ENCODE peak calls at places on chromosomes 13 and 19, in four cellular contexts. One of them, this sample, is unnamed.

GRCh38 chr19:3961007-3961406 is 9.9 kb downstream of the DAPK3 start:
- ATAC-seq in upper lobe of left lung: no peak
- ATAC-seq in HepG2: no peak
- ATAC-seq in K562: no peak
- ATAC-seq in this sample: no peak

GRCh38 chr19:13260883-13261653 is 110.9 kb downstream of the IER2 start:
- ATAC-seq in upper lobe of left lung: no peak
- ATAC-seq in HepG2: no peak
- ATAC-seq in K562: no peak
- ATAC-seq in this sample: no peak

GRCh38 chr13:47890146-47890814 is 110.8 kb downstream of the SUCLA2 start:
- ATAC-seq in upper lobe of left lung: no peak
- ATAC-seq in HepG2: no peak
- ATAC-seq in K562: peak; percentile 34
- ATAC-seq in this sample: no peak

GRCh38 chr13:97385146-97385545 is 48.8 kb upstream of the RAP2A start:
- ATAC-seq in upper lobe of left lung: peak; percentile 45
- ATAC-seq in HepG2: no peak
- ATAC-seq in K562: no peak
- ATAC-seq in this sample: no peak

GRCh38 chr19:16657384-16657783 is 2.6 kb downstream of the SMIM7 start:
- ATAC-seq in upper lobe of left lung: no peak
- ATAC-seq in HepG2: no peak
- ATAC-seq in K562: no peak
- ATAC-seq in this sample: no peak

GRCh38 chr13:51348069-51348967 is 8.8 kb downstream of the SERPINE3 start:
- ATAC-seq in upper lobe of left lung: no peak
- ATAC-seq in HepG2: peak; percentile 27
- ATAC-seq in K562: no peak
- ATAC-seq in this sample: no peak

GRCh38 chr13:90015565-90016507 is 1331.7 kb upstream of the MIR17HG start:
- ATAC-seq in upper lobe of left lung: no peak
- ATAC-seq in HepG2: no peak
- ATAC-seq in K562: no peak
- ATAC-seq in this sample: no peak

GRCh38 chr13:35690546-35690945 is 214.1 kb upstream of the MAB21L1 start:
- ATAC-seq in upper lobe of left lung: no peak
- ATAC-seq in HepG2: no peak
- ATAC-seq in K562: no peak
- ATAC-seq in this sample: peak; percentile 27

GRCh38 chr19:16367269-16367683 is 42.6 kb downstream of the KLF2 start:
- ATAC-seq in upper lobe of left lung: no peak
- ATAC-seq in HepG2: no peak
- ATAC-seq in K562: no peak
- ATAC-seq in this sample: no peak

GRCh38 chr19:6022570-6023049 is 44.7 kb upstream of the RANBP3 start:
- ATAC-seq in upper lobe of left lung: no peak
- ATAC-seq in HepG2: peak; percentile 18
- ATAC-seq in K562: peak; percentile 47
- ATAC-seq in this sample: peak; percentile 16

GRCh38 chr13:24894972-24895300 is 131.0 kb downstream of the RNF17 start:
- ATAC-seq in upper lobe of left lung: no peak
- ATAC-seq in HepG2: no peak
- ATAC-seq in K562: no peak
- ATAC-seq in this sample: no peak

GRCh38 chr13:45331981-45332830 is 8.8 kb downstream of the TPT1 start:
- ATAC-seq in upper lobe of left lung: no peak
- ATAC-seq in HepG2: peak; percentile 21
- ATAC-seq in K562: peak; percentile 11
- ATAC-seq in this sample: peak; percentile 63

GRCh38 chr13:21871302-21871862 is 200.5 kb downstream of the FGF9 start:
- ATAC-seq in upper lobe of left lung: peak; percentile 59
- ATAC-seq in HepG2: peak; percentile 87
- ATAC-seq in K562: no peak
- ATAC-seq in this sample: no peak

GRCh38 chr19:24054044-24054935 is 32.7 kb upstream of the ZNF254 start:
- ATAC-seq in upper lobe of left lung: no peak
- ATAC-seq in HepG2: peak; percentile 72
- ATAC-seq in K562: no peak
- ATAC-seq in this sample: no peak

GRCh38 chr19:30481823-30482222 is 109.6 kb downstream of the ZNF536 start:
- ATAC-seq in upper lobe of left lung: no peak
- ATAC-seq in HepG2: no peak
- ATAC-seq in K562: no peak
- ATAC-seq in this sample: no peak

GRCh38 chr19:2561895-2562294 is 86.0 kb downstream of the GADD45B start:
- ATAC-seq in upper lobe of left lung: no peak
- ATAC-seq in HepG2: peak; percentile 45
- ATAC-seq in K562: no peak
- ATAC-seq in this sample: no peak

GRCh38 chr13:24716011-24716410 is 35.8 kb downstream of the ATP12A start:
- ATAC-seq in upper lobe of left lung: no peak
- ATAC-seq in HepG2: peak; percentile 54
- ATAC-seq in K562: no peak
- ATAC-seq in this sample: no peak

GRCh38 chr19:11797491-11797890 is 832 bp upstream of the ZNF491 start:
- ATAC-seq in upper lobe of left lung: peak; percentile 97
- ATAC-seq in HepG2: peak; percentile 91
- ATAC-seq in K562: peak; percentile 92
- ATAC-seq in this sample: peak; percentile 85

GRCh38 chr19:13085673-13086072 is 17.0 kb downstream of the LYL1 start:
- ATAC-seq in upper lobe of left lung: peak; percentile 76
- ATAC-seq in HepG2: no peak
- ATAC-seq in K562: no peak
- ATAC-seq in this sample: no peak

GRCh38 chr19:10604460-10604980 is 17.4 kb upstream of the AP1M2 start:
- ATAC-seq in upper lobe of left lung: peak; percentile 34
- ATAC-seq in HepG2: peak; percentile 41
- ATAC-seq in K562: peak; percentile 8
- ATAC-seq in this sample: no peak

GRCh38 chr13:43953370-43953769 is 73.7 kb downstream of the LACC1 start:
- ATAC-seq in upper lobe of left lung: no peak
- ATAC-seq in HepG2: no peak
- ATAC-seq in K562: no peak
- ATAC-seq in this sample: no peak

GRCh38 chr13:79647518-79647917 is 166.6 kb downstream of the NDFIP2 start:
- ATAC-seq in upper lobe of left lung: no peak
- ATAC-seq in HepG2: peak; percentile 56
- ATAC-seq in K562: no peak
- ATAC-seq in this sample: no peak

GRCh38 chr13:101514695-101515275 is 62.3 kb downstream of the ITGBL1 start:
- ATAC-seq in upper lobe of left lung: no peak
- ATAC-seq in HepG2: peak; percentile 78
- ATAC-seq in K562: no peak
- ATAC-seq in this sample: no peak

GRCh38 chr13:66492479-66492878 is 737.7 kb downstream of the PCDH9 start:
- ATAC-seq in upper lobe of left lung: no peak
- ATAC-seq in HepG2: peak; percentile 70
- ATAC-seq in K562: peak; percentile 49
- ATAC-seq in this sample: no peak

GRCh38 chr19:54201172-54201701 is 579 bp downstream of the RPS9 start:
- ATAC-seq in upper lobe of left lung: no peak
- ATAC-seq in HepG2: no peak
- ATAC-seq in K562: no peak
- ATAC-seq in this sample: peak; percentile 2

GRCh38 chr13:48909088-48909389 is 66.7 kb upstream of the FNDC3A start:
- ATAC-seq in upper lobe of left lung: no peak
- ATAC-seq in HepG2: no peak
- ATAC-seq in K562: no peak
- ATAC-seq in this sample: no peak

GRCh38 chr19:39532233-39533002 is at the start of gene EID2B:
- ATAC-seq in upper lobe of left lung: peak; percentile 97
- ATAC-seq in HepG2: peak; percentile 96
- ATAC-seq in K562: peak; percentile 97
- ATAC-seq in this sample: peak; percentile 99
- TF ChIP-seq EP300 in upper lobe of left lung: no peak
- TF ChIP-seq EP300 in HepG2: no peak
- TF ChIP-seq EP300 in K562: peak; percentile 24
- TF ChIP-seq EP300 in this sample: no peak

GRCh38 chr19:38323276-38323675 is 3.6 kb downstream of the KCNK6 start:
- ATAC-seq in upper lobe of left lung: no peak
- ATAC-seq in HepG2: no peak
- ATAC-seq in K562: no peak
- ATAC-seq in this sample: no peak

GRCh38 chr19:38320969-38321339 is 1.3 kb downstream of the KCNK6 start:
- ATAC-seq in upper lobe of left lung: no peak
- ATAC-seq in HepG2: no peak
- ATAC-seq in K562: no peak
- ATAC-seq in this sample: no peak

GRCh38 chr19:38324431-38324830 is 4.8 kb downstream of the KCNK6 start:
- ATAC-seq in upper lobe of left lung: no peak
- ATAC-seq in HepG2: no peak
- ATAC-seq in K562: no peak
- ATAC-seq in this sample: no peak

GRCh38 chr19:38319421-38320258 is at the start of gene KCNK6:
- ATAC-seq in upper lobe of left lung: no peak
- ATAC-seq in HepG2: peak; percentile 24
- ATAC-seq in K562: no peak
- ATAC-seq in this sample: no peak

DNA sequence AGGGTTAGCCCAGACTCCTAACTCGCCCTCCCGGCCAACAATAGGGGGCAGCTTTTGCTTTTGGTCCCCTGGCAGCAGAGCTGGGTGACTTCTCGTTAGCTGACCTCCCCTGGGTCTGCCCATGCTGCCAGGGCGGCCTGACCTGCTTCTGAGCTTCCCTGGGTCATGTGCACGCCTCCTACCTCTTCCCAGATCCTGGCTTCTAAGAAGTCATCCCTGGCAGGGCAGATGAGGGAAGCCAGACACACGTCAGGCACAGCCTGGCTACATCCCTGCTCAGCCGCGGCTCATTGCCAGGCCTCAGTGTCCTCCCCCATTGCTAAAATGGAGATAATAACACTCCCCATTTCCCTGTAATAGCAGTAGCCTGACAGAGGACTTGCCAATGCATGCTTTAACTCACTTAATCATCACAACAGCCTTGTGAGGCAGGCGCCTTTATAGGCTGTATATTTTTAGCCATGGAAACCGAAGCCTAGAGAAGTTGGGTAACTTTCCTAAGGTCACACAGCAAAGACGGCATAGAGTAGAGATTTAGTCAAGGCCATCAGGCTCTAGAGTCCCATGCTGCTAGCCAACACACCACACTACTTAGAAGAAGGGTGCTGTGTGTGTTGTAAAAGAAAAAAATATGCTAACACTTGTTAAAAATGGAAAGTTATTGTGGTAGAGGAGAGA is 2.1 kb downstream of the KCNK6 start:
- ATAC-seq in upper lobe of left lung: peak; percentile 31
- ATAC-seq in HepG2: no peak
- ATAC-seq in K562: no peak
- ATAC-seq in this sample: peak; percentile 80
- H3K4me3 ChIP-seq in upper lobe of left lung: peak overlapping the region; percentile 78
- H3K4me3 ChIP-seq in HepG2: no peak overlapping the region
- H3K4me3 ChIP-seq in K562: no peak overlapping the region
- H3K4me3 ChIP-seq in this sample: peak overlapping the region; percentile 74

DNA sequence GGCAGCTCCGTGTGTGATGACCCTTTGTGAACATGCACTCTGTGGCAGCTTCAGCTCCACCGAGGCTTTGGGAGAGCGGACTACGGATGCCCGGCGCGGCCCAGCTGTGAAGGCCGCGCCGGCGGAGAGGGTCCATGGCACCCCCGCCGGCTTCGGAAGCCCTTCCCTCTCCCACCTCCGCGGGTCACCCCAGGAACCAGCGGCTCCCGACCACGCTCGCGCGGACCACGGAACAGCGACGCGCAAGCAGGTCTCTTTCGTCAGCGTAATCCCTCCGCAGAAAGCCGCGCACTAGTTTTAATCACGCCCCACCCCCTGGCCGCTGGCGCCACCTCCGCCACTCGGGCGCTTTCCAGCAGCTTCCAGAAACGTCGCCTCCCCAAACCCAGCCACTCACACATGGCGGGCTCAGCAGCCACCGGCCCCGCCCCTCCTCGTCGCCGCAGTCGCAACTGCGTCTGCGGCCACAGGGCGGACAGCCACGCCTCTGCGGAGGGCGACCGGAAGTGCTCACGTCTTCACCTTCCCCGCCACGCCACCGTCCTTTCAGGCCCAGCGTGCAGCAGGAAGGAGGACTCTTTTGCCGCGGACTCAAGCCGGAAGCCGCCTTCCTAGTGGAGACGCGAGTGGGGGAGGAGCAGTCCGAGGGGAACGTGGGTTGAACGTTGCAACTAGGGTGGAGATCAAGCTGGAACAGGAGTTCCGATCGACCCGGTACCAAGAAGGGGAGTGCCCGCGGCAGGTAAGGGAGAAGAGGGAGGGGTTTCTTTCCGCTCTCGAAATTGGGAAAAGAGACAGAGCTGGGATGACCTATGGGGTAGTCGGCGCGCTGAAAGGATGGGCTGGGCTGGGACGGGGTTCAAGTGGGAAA is at the start of gene USPL1:
- ATAC-seq in upper lobe of left lung: peak; percentile 99
- ATAC-seq in HepG2: peak; percentile 93
- ATAC-seq in K562: peak; percentile 91
- ATAC-seq in this sample: peak; percentile 95
- TF ChIP-seq EP300 in upper lobe of left lung: peak; percentile 22
- TF ChIP-seq EP300 in HepG2: peak; percentile 91
- TF ChIP-seq EP300 in K562: no peak
- TF ChIP-seq EP300 in this sample: no peak

DNA sequence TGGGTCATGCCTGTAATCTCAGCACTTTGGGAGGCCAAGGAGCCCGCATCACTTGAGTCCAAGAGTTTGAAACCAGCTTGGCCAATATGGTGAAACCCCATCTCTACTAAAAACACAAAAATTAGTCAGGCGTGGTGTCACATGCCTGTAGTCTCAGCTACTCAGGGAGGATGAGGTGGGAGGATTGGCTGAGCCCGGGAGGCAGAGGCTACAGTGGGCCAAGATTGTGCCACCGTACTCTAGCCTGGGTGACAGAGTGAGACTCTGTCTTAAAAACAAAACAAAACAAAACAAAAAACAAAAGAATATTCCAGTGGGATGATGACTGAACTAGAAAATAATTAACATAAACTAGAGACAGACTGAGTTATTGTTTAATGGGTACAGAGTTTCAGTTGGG is 81.7 kb upstream of the ABCC4 start:
- ATAC-seq in upper lobe of left lung: no peak
- ATAC-seq in HepG2: no peak
- ATAC-seq in K562: no peak
- ATAC-seq in this sample: no peak
- H3K4me3 ChIP-seq in upper lobe of left lung: no peak overlapping the region
- H3K4me3 ChIP-seq in HepG2: no peak overlapping the region
- H3K4me3 ChIP-seq in K562: no peak overlapping the region
- H3K4me3 ChIP-seq in this sample: no peak overlapping the region

GRCh38 chr19:35644987-35645679 is 3.0 kb upstream of the COX6B1 start:
- ATAC-seq in upper lobe of left lung: no peak
- ATAC-seq in HepG2: peak; percentile 17
- ATAC-seq in K562: peak; percentile 48
- ATAC-seq in this sample: peak; percentile 46
- TF ChIP-seq EP300 in upper lobe of left lung: no peak
- TF ChIP-seq EP300 in HepG2: no peak
- TF ChIP-seq EP300 in K562: no peak
- TF ChIP-seq EP300 in this sample: no peak

This sample was measured in gastroesophageal sphincter.